ENCODE peak calls at places on chromosomes 16 and 17, in seven cellular contexts. G is H1, D is GM12891, X is K562, L is SK-N-SH, N is HepG2, M is GM12878. O is an unnamed sample.

GRCh38 chr17:43906951-43907424 is 348 bp downstream of the MPP2 start:
- DNase-seq in N (no peak), L (no peak), G (no peak), M (no peak), X (no peak), D (no peak), O (no peak)

GRCh38 chr16:15585956-15586355 is 57.0 kb downstream of the MARF1 start:
- DNase-seq in D (no peak), L (no peak), X (no peak), N (no peak), G (no peak), M (no peak), O (no peak)

GRCh38 chr16:4324479-4324868 is 8.6 kb downstream of the GLIS2 start:
- DNase-seq in D (no peak), M (no peak), L (no peak), N (no peak), G (no peak), X (no peak), O (no peak)

GRCh38 chr16:69890891-69891282 is 60.2 kb upstream of the CLEC18A start:
- DNase-seq in X (no peak), N (no peak), M (no peak), G (no peak), D (no peak), L (no peak), O (no peak)

GRCh38 chr17:557371-557770 is 157.3 kb downstream of the VPS53 start:
- DNase-seq in X (no peak), D (no peak), N (no peak), G (no peak), M (no peak), L (no peak), O (no peak)

GRCh38 chr17:59427425-59427921 is 96.0 kb downstream of the YPEL2 start:
- DNase-seq in N (no peak), D (no peak), L (no peak), M (no peak), X (no peak), G (no peak), O (no peak)

GRCh38 chr17:2058521-2059124 is 3.7 kb downstream of the HIC1 start:
- DNase-seq in X (no peak), D (peak; percentile 70), G (peak; percentile 94), L (no peak), N (no peak), M (no peak), O (peak; percentile 81)

GRCh38 chr16:58732545-58733247 is 1.4 kb downstream of the GOT2 start:
- DNase-seq in N (no peak), M (no peak), X (no peak), L (no peak), D (no peak), G (no peak), O (no peak)

GRCh38 chr17:39450847-39451581 is at the start of gene MED1:
- DNase-seq in G (peak; percentile 88), X (peak; percentile 96), D (peak; percentile 85), M (peak; percentile 96), N (peak; percentile 99), L (peak; percentile 88), O (peak; percentile 90)

GRCh38 chr17:29179232-29180036 is 764 bp downstream of the MYO18A start:
- DNase-seq in X (peak; percentile 92), G (peak; percentile 91), L (peak; percentile 84), N (peak; percentile 89), D (no peak), M (no peak), O (no peak)

GRCh38 chr17:76532072-76532651 is 5.3 kb downstream of the CYGB start:
- DNase-seq in D (no peak), L (no peak), G (no peak), N (peak; percentile 61), M (no peak), X (no peak), O (no peak)

GRCh38 chr17:40956401-40957254 is 10.1 kb downstream of the KRT39 start:
- DNase-seq in L (no peak), M (no peak), X (no peak), G (no peak), D (no peak), N (peak; percentile 100), O (no peak)

GRCh38 chr17:42673885-42674754 is 2.7 kb downstream of the PLEKHH3 start:
- DNase-seq in G (peak; percentile 81), L (peak; percentile 81), M (no peak), D (no peak), N (peak; percentile 48), X (peak; percentile 83), O (peak; percentile 83)

GRCh38 chr17:31811021-31811565 is 48.0 kb downstream of the COPRS start:
- DNase-seq in D (no peak), L (no peak), M (no peak), G (no peak), N (no peak), X (no peak), O (no peak)

GRCh38 chr16:14475370-14476139 is 154.5 kb downstream of the PARN start:
- DNase-seq in M (no peak), G (no peak), X (no peak), L (no peak), D (no peak), N (peak; percentile 91), O (no peak)

GRCh38 chr16:48426244-48427135 is 41.3 kb upstream of the SIAH1 start:
- DNase-seq in M (no peak), N (no peak), G (no peak), L (no peak), X (no peak), D (no peak), O (no peak)

GRCh38 chr17:13735444-13735843 is 133.7 kb upstream of the HS3ST3A1 start:
- DNase-seq in G (no peak), D (no peak), X (peak; percentile 7), M (no peak), N (no peak), L (peak; percentile 9), O (no peak)

GRCh38 chr17:65022751-65023421 is 33.7 kb downstream of the GNA13 start:
- DNase-seq in D (peak; percentile 41), X (no peak), M (peak; percentile 96), G (no peak), L (no peak), N (peak; percentile 15), O (peak; percentile 31)

GRCh38 chr17:65017375-65017774 is 39.2 kb downstream of the GNA13 start:
- DNase-seq in M (no peak), N (peak; percentile 53), L (no peak), G (peak; percentile 46), X (no peak), D (no peak), O (no peak)

GRCh38 chr17:65022137-65022536 is 34.4 kb downstream of the GNA13 start:
- DNase-seq in D (no peak), X (no peak), N (no peak), M (no peak), G (no peak), L (no peak), O (no peak)

GRCh38 chr17:65018612-65019290 is 37.8 kb downstream of the GNA13 start:
- DNase-seq in D (no peak), G (no peak), L (no peak), N (no peak), M (no peak), X (no peak), O (no peak)

GRCh38 chr17:65020284-65020683 is 36.3 kb downstream of the GNA13 start:
- DNase-seq in N (no peak), X (no peak), L (no peak), M (no peak), D (no peak), G (no peak), O (no peak)
- TF ChIP-seq TAF1 in N (no peak), X (no peak), L (no peak), M (no peak), D (no peak), G (no peak), O (no peak)

GRCh38 chr17:75516619-75517276 is 420 bp downstream of the TSEN54 start:
- DNase-seq in G (peak; percentile 70), N (no peak), X (peak; percentile 50), D (no peak), M (no peak), L (no peak), O (peak; percentile 60)

GRCh38 chr17:75518983-75519540 is 2.7 kb downstream of the TSEN54 start:
- DNase-seq in N (no peak), D (no peak), G (no peak), L (no peak), M (no peak), X (no peak), O (no peak)

GRCh38 chr17:75516255-75516618 is at the start of gene TSEN54:
- DNase-seq in D (peak; percentile 100), M (peak; percentile 33), G (peak; percentile 93), L (peak; percentile 100), N (peak; percentile 78), X (peak; percentile 97), O (peak; percentile 99)

GRCh38 chr17:75517277-75517865 is 1.0 kb downstream of the TSEN54 start:
- DNase-seq in L (peak; percentile 66), N (no peak), D (no peak), M (no peak), G (no peak), X (peak; percentile 40), O (no peak)

DNA sequence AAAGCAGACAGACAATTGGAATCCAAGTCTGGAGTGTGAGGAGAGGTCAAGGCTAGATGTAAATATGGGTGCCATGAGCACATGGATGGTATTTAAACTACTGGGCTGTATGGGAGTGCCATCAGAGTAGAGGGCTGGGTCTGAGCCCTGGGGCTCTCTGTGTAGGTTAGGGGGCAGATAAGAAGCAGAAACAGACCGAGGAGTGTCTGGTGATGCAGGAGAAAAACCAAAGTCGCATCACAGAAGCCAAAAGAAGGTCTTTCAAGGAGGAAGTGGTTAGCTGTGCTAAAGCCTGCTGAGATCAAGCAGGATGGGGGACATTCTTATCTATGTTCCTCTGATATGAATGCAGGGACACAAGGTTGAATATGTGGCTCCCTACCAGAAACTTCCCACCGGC is 1.9 kb downstream of the TSEN54 start:
- DNase-seq in G (no peak), D (no peak), X (no peak), M (peak; percentile 28), N (no peak), L (no peak), O (no peak)
- TF ChIP-seq TAF1 in G (no peak), D (no peak), X (no peak), M (no peak), N (no peak), L (no peak), O (no peak)

GRCh38 chr16:85381738-85382592 is 231.2 kb upstream of the GSE1 start:
- DNase-seq in M (no peak), N (no peak), X (peak; percentile 97), L (peak; percentile 87), G (no peak), D (no peak), O (no peak)
- TF ChIP-seq TAF1 in M (no peak), N (no peak), X (peak; percentile 51), L (peak; percentile 10), G (no peak), D (no peak), O (no peak)

DNA sequence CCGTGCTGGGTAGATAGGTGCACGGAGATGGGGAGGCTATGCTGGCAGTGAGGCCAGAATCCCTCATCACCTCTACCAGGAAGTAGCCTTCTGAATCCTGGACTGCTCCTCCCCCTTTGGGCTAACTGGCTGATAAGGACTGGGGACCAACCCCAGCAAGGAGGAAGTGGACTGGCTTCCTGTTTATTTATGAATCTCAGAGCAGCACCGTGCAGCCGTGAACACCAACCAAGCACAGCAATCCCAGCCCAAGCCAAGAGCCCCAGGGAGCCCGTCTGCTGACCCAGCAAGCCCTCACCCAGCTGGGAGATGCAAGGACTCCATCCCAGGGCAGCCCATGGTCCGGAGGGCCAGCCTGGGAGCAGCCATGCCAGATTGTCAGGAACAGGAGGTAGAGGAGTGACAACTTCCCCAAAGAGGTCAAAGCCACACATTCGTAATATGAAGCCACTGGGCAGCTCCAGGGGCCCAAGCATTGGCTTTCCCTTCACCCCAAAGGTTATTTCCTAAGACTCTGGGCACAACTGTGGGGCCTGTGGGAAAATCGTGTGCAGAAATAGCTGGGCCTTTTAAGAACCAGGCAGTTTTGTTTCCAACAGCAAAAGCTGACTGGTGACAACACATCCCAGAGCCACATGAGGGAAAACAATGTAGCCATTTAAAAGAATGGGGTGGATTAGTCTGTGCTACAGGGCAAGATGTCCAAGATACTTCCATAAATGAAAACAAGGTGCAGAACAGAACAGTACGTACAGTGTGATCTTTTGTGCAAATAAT is 23.9 kb downstream of the PHB1 start:
- DNase-seq in X (peak; percentile 74), N (peak; percentile 46), G (no peak), M (no peak), L (no peak), D (no peak), O (peak; percentile 61)
- TF ChIP-seq TAF1 in X (no peak), N (peak; percentile 52), G (no peak), M (no peak), L (no peak), D (peak; percentile 30), O (peak; percentile 18)

O was measured in GM12892.